ENCODE peak calls at places on chromosomes 4 and X, in eight cellular contexts. M is IMR-90, U is neural progenitor cell, B is testis, Z is ovary, S is small intestine, N is neuronal stem cell, J is cardiac muscle cell. G is an unnamed sample. For H3K4me1 and H3K36me3, the result is how much of the 10 kb centered on the place peaks cover.

GRCh38 chr4:74205046-74205445 is 47.1 kb downstream of the MTHFD2L start:
- DNase-seq in J (no peak), M (no peak), Z (no peak), N (no peak), U (no peak), B (no peak), S (no peak), G (no peak)

GRCh38 chr4:114615435-114615834 is 16.8 kb downstream of the UGT8 start:
- DNase-seq in S (peak), J (no peak), N (no peak), B (no peak), Z (no peak), U (no peak), M (no peak), G (no peak)

GRCh38 chrX:103640401-103641155 is 11.8 kb downstream of the TCEAL1 start:
- DNase-seq in N (no peak), B (no peak), U (no peak), S (no peak), J (no peak), M (peak), Z (no peak), G (no peak)

GRCh38 chr4:65669008-65669971 is 999 bp downstream of the EPHA5 start:
- DNase-seq in B (no peak), U (peak), Z (peak), S (no peak), M (no peak), N (peak), J (peak), G (peak)

GRCh38 chr4:163331629-163332360 is 601 bp downstream of the NPY1R start:
- DNase-seq in M (no peak), Z (peak), S (peak), N (peak), U (peak), J (peak), B (peak), G (no peak)

GRCh38 chrX:125203737-125204578 is 115.7 kb upstream of the TEX13C start:
- DNase-seq in M (no peak), S (no peak), N (no peak), U (peak), J (no peak), B (peak), Z (no peak), G (peak)

GRCh38 chr4:101218894-101219293 is 128.4 kb downstream of the PPP3CA start:
- DNase-seq in S (peak), J (no peak), Z (no peak), B (no peak), M (no peak), N (no peak), U (no peak), G (peak)

GRCh38 chr4:184331155-184331995 is 113.7 kb upstream of the ENPP6 start:
- DNase-seq in U (no peak), J (no peak), Z (no peak), N (no peak), S (peak), B (peak), M (peak), G (no peak)

GRCh38 chr4:176780995-176781738 is 11.6 kb downstream of the VEGFC start:
- DNase-seq in J (peak), U (no peak), M (no peak), B (no peak), N (no peak), S (no peak), Z (no peak), G (no peak)

GRCh38 chrX:68894513-68895338 is 65.9 kb downstream of the EFNB1 start:
- DNase-seq in N (peak), J (peak), M (peak), Z (peak), B (peak), S (peak), U (peak), G (peak)

GRCh38 chr4:145735777-145736176 is 55.8 kb downstream of the C4orf51 start:
- DNase-seq in B (no peak), N (no peak), J (no peak), U (no peak), S (no peak), Z (no peak), M (no peak), G (no peak)

GRCh38 chr4:76694056-76694455 is 203.9 kb downstream of the SOWAHB start:
- DNase-seq in N (no peak), J (no peak), Z (no peak), M (no peak), S (no peak), U (no peak), B (no peak), G (no peak)

GRCh38 chr4:77174426-77174825 is 17.4 kb downstream of the CCNG2 start:
- DNase-seq in J (no peak), S (no peak), N (no peak), U (no peak), Z (no peak), M (peak), B (no peak), G (no peak)

GRCh38 chrX:83469551-83469950 is 38.5 kb upstream of the POU3F4 start:
- DNase-seq in U (peak), B (peak), N (no peak), M (peak), S (peak), Z (no peak), J (no peak), G (peak)

GRCh38 chr4:169098054-169098896 is 88.2 kb upstream of the CBR4 start:
- DNase-seq in S (no peak), J (peak), U (no peak), M (peak), B (no peak), N (no peak), Z (no peak), G (no peak)

GRCh38 chr4:108107729-108108382 is 60.9 kb downstream of the LEF1 start:
- DNase-seq in U (no peak), N (no peak), S (no peak), M (no peak), Z (no peak), B (no peak), J (no peak), G (no peak)

GRCh38 chrX:111095974-111096870 is at the start of gene PAK3:
- DNase-seq in N (peak), Z (peak), M (peak), B (peak), U (peak), J (peak), S (peak), G (peak)

GRCh38 chrX:789096-789495 is 158.5 kb downstream of the SHOX start:
- DNase-seq in U (peak), S (no peak), J (no peak), N (no peak), Z (no peak), M (no peak), B (no peak), G (no peak)

GRCh38 chr4:88320780-88321373 is 36.5 kb upstream of the PPM1K start:
- DNase-seq in J (peak), B (peak), N (no peak), U (no peak), M (no peak), S (peak), Z (no peak), G (no peak)

GRCh38 chr4:72283357-72283756 is 251.6 kb downstream of the NPFFR2 start:
- DNase-seq in J (no peak), S (no peak), B (no peak), U (no peak), Z (no peak), M (no peak), N (no peak), G (no peak)

GRCh38 chr4:89263265-89263664 is 44.3 kb downstream of the GPRIN3 start:
- DNase-seq in U (no peak), N (no peak), Z (no peak), B (no peak), J (no peak), M (no peak), S (no peak), G (no peak)

GRCh38 chrX:22314211-22314610 is 41.5 kb downstream of the CBLL2 start:
- DNase-seq in S (no peak), Z (no peak), B (no peak), M (no peak), N (no peak), U (no peak), J (no peak), G (no peak)

GRCh38 chrX:46208225-46208854 is 336.9 kb downstream of the ZNF674 start:
- DNase-seq in B (no peak), U (no peak), J (no peak), M (no peak), S (peak), Z (no peak), N (no peak), G (no peak)

GRCh38 chr4:3193531-3194203 is 55.3 kb upstream of the MSANTD1 start:
- DNase-seq in S (no peak), Z (no peak), J (peak), B (no peak), U (no peak), M (peak), N (no peak), G (peak)

GRCh38 chrX:39896951-39897740 is 200.6 kb downstream of the BCOR start:
- DNase-seq in N (peak), S (no peak), J (peak), M (peak), Z (peak), B (peak), U (peak), G (no peak)

GRCh38 chrX:39894626-39895025 is 203.1 kb downstream of the BCOR start:
- DNase-seq in N (no peak), Z (no peak), S (no peak), J (peak), B (no peak), U (no peak), M (no peak), G (no peak)

GRCh38 chrX:39897741-39898097 is 200.0 kb downstream of the BCOR start:
- DNase-seq in B (no peak), U (no peak), S (no peak), Z (no peak), J (no peak), N (no peak), M (no peak), G (no peak)

GRCh38 chrX:39893417-39894338 is 204.1 kb downstream of the BCOR start:
- DNase-seq in N (no peak), J (no peak), S (no peak), B (no peak), U (no peak), Z (no peak), M (no peak), G (no peak)

DNA sequence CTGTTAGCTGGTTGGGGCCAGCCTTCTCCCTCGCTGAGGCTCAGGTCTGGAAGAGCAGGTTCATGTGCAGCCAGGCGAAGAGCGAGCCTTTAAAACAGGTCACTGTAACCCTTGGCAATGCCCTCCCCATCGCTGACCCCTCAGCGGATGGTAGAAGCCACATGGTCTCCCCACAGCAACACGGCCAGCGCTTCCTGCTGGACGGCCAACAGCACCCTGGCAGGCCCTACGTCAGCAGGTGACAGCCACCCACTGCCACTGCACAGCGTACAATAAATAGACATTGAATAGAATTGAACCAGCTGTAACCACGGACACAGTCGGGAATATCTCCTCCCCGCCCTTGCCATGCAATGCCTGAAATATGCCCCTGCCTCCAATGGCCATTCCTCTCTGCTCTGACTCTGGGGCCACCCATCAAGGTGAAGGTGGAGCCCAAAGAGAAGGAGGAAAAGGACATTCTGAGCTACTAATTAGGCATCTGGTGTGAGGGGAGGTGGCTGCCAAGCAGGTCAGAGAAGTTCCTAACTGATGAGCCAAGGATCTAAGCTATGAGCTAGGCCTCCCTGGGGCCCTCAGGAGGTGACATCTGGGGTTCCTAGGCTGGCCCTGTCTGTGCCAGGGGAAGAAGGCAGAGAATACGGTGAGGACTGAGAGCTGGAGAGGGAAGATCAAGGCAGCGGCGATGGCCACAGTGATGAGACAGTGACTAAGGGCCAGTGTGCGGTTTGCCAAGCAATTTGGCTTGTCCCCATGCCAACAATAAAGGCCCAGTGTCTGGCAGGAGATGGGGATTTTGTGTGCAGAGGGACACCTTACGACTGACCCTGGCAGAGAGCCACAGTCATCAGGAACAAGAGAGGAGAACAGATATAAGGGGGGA is 202.3 kb downstream of the BCOR start:
- DNase-seq in S (no peak), B (no peak), J (no peak), N (no peak), Z (no peak), U (no peak), M (no peak), G (no peak)
- H3K4me1 ChIP-seq in S (under half), B (under half), J (under half), N (under half), Z (under half), U (under half), M (under half), G (under half)

DNA sequence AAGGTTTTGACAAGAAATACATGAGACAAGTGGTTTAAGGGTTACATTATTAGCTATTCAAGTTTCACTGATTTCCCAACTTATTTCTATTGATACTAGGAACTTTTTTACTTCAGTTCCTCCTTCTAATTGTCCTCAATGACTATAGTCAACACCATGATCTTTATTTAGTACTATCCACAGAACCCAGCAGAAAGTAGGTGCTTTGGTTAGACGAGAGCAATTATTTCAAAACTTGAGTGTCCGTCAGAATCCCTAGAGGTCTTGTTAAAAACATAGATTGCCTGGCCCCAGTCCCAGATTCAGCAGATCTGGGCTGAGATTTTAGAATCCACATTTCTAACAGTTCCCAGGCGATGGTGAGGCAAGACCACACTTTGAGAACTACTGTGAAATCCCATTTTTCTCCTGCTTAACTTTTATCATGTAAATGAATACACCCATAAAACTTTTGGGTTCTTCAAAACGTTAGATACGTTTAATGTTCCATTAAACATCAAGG is 17.9 kb downstream of the EXOC1 start:
- DNase-seq in U (no peak), Z (no peak), N (no peak), B (no peak), S (no peak), J (peak), M (no peak), G (peak)
- H3K36me3 ChIP-seq in U (under half), Z (under half), N (half or more), B (under half), S (under half), J (under half), M (under half), G (under half)

DNA sequence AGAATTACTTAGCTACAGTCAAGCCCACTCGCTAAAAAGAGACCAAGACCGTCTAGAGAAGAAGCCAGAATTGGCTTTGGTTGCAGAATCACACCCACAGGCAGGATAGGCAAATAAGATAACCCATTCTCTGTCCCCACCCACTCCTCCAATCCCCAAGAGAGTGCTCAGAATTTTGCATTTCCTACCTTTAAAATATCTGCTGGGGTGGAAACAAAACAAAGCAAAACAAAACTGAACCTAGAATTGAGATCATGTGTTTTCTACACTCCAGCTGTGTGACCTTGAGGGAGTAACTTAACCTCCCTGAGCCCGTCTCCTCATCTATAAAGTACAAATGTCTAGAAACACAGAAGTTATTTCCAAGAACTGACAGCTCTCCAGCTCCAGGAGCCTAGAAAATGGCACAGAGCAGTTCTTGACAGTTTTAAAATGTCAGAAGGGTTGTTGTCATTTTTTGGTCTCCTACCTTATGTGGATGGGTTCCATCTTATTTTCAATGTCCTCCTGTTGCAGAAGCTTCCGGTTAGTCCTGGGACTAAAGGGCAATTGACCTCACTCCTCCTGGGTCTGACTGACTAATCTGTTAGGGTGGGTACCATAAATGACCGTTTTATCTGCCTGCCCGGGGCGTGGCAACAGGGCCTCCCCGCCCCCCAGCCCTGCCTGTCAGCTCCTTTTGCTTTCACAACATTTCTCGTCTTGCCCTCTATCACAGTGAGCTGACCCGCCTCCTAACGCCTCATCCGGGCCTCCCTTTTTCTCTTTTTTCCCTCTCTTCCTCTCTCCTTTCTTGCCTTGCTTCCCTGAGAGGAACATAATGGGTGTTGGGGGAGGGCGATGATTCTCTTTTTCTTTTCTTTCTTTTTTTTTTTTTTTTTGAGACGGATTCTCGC is 114.0 kb downstream of the RBM47 start:
- DNase-seq in N (no peak), Z (no peak), B (no peak), U (peak), S (peak), J (peak), M (no peak), G (no peak)
- H3K4me3 ChIP-seq in N (no peak), Z (peak), B (no peak), U (no peak), S (peak), J (no peak), M (no peak), G (no peak)

DNA sequence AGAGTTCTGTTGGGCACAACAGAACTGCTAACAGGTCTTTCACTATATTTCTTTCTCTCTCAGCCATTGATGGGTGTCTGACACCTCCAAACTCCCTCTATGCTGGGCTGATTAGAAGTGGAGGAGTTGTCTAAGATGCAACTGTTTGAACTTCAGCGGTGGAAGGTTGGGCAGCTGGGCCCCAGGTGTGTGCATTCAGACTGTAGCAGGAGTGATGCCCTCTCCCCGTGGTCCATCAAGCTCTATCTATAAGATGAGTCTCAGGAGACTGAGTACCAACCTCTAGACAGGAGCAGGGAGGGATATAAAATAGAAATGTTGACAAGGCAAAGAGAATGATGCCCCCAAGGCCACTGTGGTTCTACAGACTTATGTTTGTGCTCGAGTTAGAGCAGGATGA is 28.1 kb upstream of the CHRNA9 start:
- DNase-seq in M (no peak), S (no peak), Z (no peak), N (no peak), B (no peak), U (no peak), J (no peak), G (no peak)
- H3K4me1 ChIP-seq in M (under half), S (under half), Z (under half), N (under half), B (under half), U (under half), J (under half), G (under half)

DNA sequence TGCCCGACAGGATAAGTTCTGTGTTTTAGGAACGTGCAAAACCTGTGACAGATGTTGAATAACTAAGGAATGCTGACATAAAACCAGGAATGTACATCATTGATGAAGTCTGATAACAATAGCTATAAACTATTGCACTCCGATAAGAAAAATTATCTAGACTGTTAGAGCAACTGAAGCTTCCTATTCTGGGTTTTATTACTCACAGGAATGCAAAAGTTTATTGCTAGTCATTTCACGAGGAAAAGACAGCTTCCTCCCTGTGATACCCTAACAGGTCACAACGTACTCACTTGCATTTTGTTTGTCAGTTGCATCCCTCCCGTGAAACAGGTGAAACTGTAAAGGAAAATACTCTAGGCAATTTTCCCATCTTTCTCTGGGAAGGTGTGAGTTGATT is 65.9 kb downstream of the CLDN22 start:
- DNase-seq in S (peak), J (no peak), M (no peak), B (no peak), U (no peak), N (no peak), Z (no peak), G (no peak)
- H3K36me3 ChIP-seq in S (under half), J (under half), M (under half), B (under half), U (under half), N (half or more), Z (under half), G (under half)

GRCh38 chrX:129511689-129512088 is 11.6 kb downstream of the SMARCA1 start:
- DNase-seq in B (no peak), Z (no peak), U (no peak), N (no peak), J (no peak), S (no peak), M (no peak), G (peak)
- H3K4me3 ChIP-seq in B (no peak), Z (no peak), U (no peak), N (no peak), J (no peak), S (no peak), M (no peak), G (no peak)

G was measured in HAP-1.